ENCODE peak calls at places on chromosomes 13 and 19, in eight cellular contexts. X is right lobe of liver, U is endothelial cell of umbilical vein, O is H1, Y is tibial nerve, V is IMR-90, G is transverse colon, I is uterus. C is an unnamed sample.

GRCh38 chr13:75173457-75174356 is 308.3 kb downstream of the TBC1D4 start:
- DNase-seq in V (no peak), Y (no peak), X (peak), U (peak), G (no peak), O (no peak), I (no peak), C (no peak)

GRCh38 chr19:12946092-12946845 is 607 bp downstream of the RAD23A start:
- DNase-seq in V (peak), X (peak), I (peak), O (peak), U (peak), Y (no peak), G (peak), C (no peak)

GRCh38 chr19:31436121-31436776 is 87.0 kb upstream of the TSHZ3 start:
- DNase-seq in O (no peak), X (no peak), U (no peak), I (no peak), V (peak), Y (no peak), G (no peak), C (no peak)

GRCh38 chr13:68551701-68552522 is 1321.8 kb upstream of the PCDH9 start:
- DNase-seq in O (no peak), U (no peak), G (no peak), Y (no peak), X (no peak), V (no peak), I (no peak), C (no peak)

GRCh38 chr13:50991624-50992610 is 82.3 kb downstream of the RNASEH2B start:
- DNase-seq in G (no peak), U (no peak), Y (no peak), O (no peak), I (no peak), V (no peak), X (no peak), C (no peak)

GRCh38 chr13:99307648-99308339 is 595 bp upstream of the GPR183 start:
- DNase-seq in V (peak), Y (no peak), X (no peak), G (peak), U (peak), O (no peak), I (no peak), C (no peak)

GRCh38 chr19:46787331-46788100 is 878 bp downstream of the SLC1A5 start:
- DNase-seq in O (no peak), V (peak), U (peak), G (peak), I (peak), X (peak), Y (peak), C (no peak)

GRCh38 chr13:25455146-25455545 is 83.4 kb downstream of the ATP8A2 start:
- DNase-seq in G (no peak), I (no peak), O (no peak), Y (no peak), X (no peak), V (no peak), U (no peak), C (no peak)

DNA sequence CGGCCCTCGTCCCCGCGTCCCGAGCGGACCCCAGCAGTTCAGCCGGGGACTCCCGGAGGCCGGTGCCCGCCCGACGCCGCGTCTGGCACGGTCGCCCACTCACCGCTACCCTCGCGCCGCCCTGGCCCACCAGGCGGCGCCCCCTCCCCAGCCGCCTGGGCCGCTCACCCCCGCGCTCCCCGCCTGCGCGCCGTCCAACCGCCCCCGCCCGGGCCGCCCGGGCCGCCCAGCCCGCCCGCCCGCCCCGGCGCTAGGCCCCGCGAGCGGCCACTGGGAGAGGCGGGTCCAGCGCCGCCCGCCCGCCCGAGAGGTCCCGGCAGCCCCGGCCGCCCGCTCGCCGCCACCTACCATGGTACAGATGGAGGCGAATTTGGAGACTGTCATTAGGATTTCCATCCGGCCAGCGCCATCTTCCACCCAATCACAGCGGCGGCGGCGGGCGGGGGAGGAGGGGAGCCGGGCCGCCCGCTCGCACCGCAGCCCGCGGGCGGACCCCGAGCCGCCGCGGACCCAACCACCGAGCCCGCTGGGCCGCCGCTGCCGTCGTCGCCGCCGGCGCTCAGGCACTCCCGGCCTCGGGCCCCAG is at the start of gene USP12:
- DNase-seq in G (peak), V (peak), X (peak), O (no peak), Y (no peak), I (peak), U (peak), C (no peak)
- TF ChIP-seq CTCF in G (no peak), V (peak), X (no peak), O (no peak), Y (peak), I (peak), U (no peak), C (no peak)

GRCh38 chr19:54136864-54137113 is 773 bp upstream of the CNOT3 start:
- DNase-seq in Y (no peak), I (no peak), X (no peak), G (no peak), O (no peak), U (no peak), V (no peak), C (no peak)

GRCh38 chr19:54138777-54139256 is 1.3 kb downstream of the CNOT3 start:
- DNase-seq in O (no peak), G (no peak), X (no peak), U (no peak), I (no peak), Y (no peak), V (no peak), C (no peak)

GRCh38 chr19:54137913-54138776 is 583 bp downstream of the CNOT3 start:
- DNase-seq in X (no peak), V (no peak), Y (no peak), G (peak), O (no peak), I (no peak), U (no peak), C (no peak)

GRCh38 chr19:54136086-54136863 is 1.3 kb upstream of the CNOT3 start:
- DNase-seq in G (no peak), V (peak), X (no peak), I (no peak), U (no peak), Y (no peak), O (no peak), C (no peak)

GRCh38 chr19:54137114-54137912 is at the start of gene CNOT3:
- DNase-seq in Y (peak), X (peak), G (peak), I (peak), O (peak), U (peak), V (peak), C (peak)
- TF ChIP-seq POLR2A in Y (peak), X (peak), G (peak), I (peak), O (peak), U (peak), V (peak), C (no peak)

GRCh38 chr13:79990048-79990447 is 350.9 kb downstream of the SPRY2 start:
- DNase-seq in I (no peak), O (no peak), X (no peak), Y (no peak), G (no peak), U (no peak), V (peak), C (no peak)
- H3K27ac ChIP-seq in I (no peak), O (no peak), X (no peak), Y (no peak), G (peak), U (no peak), V (no peak), C (no peak)

DNA sequence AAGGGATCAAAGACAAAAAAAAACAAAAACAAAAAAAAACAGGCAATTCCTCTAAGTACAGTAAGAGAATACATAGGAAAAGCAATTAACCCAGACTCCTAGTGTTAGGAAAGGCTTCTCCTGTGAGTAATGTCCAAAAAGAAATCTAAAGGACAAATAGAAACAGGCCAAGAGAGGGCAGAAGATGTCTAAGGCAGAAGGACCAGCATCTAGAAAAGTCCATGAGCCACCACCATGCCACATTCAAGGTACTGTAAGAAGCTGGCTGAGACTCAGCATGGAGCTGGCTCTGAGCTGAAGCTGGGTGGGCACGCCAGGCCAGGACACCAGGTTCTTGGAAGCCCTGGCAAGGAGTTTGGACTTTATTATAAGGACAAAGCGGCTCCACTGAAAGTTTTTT is 118.1 kb upstream of the FRY start:
- DNase-seq in X (no peak), G (no peak), I (no peak), V (no peak), O (no peak), Y (no peak), U (no peak), C (no peak)
- TF ChIP-seq CTCF in X (no peak), G (no peak), I (no peak), V (no peak), O (no peak), Y (no peak), U (no peak), C (no peak)

GRCh38 chr13:42959615-42960014 is 32.4 kb downstream of the EPSTI1 start:
- DNase-seq in U (peak), G (no peak), I (no peak), X (no peak), O (no peak), V (no peak), Y (no peak), C (no peak)
- TF ChIP-seq POLR2A in U (no peak), G (no peak), I (no peak), X (no peak), O (no peak), V (no peak), Y (no peak), C (no peak)

GRCh38 chr19:8109890-8110662 is 39.3 kb downstream of the FBN3 start:
- DNase-seq in O (no peak), U (no peak), G (no peak), Y (no peak), V (no peak), I (no peak), X (no peak), C (no peak)

GRCh38 chr19:8110931-8111330 is 38.5 kb downstream of the FBN3 start:
- DNase-seq in I (no peak), X (no peak), V (no peak), G (no peak), O (no peak), U (no peak), Y (no peak), C (no peak)

GRCh38 chr19:8111376-8111775 is 38.0 kb downstream of the FBN3 start:
- DNase-seq in V (no peak), U (no peak), G (no peak), I (no peak), Y (no peak), X (no peak), O (no peak), C (no peak)

GRCh38 chr19:8115805-8116396 is 33.5 kb downstream of the FBN3 start:
- DNase-seq in U (no peak), G (no peak), X (no peak), V (no peak), I (no peak), Y (no peak), O (no peak), C (no peak)

DNA sequence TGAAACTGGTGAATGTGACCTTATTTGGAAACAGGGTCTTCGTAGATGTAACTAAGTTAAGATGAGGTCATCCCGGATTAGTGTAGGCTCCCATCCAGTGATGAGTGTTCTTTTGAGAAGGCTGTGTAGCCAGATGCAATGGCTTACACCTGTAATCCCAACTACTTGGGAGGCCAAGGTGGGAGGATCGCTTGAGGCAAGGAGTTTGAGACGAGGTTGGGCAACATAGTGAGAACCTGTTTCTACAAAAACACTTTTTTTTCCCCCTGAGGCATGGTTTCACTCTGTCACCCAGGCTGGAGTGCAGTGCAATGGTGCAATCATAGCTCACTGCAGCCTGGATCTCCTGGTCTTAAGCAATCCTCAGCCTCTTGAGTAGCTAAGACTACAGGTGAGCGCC is 36.4 kb downstream of the FBN3 start:
- DNase-seq in O (no peak), X (peak), U (no peak), G (no peak), I (no peak), V (no peak), Y (no peak), C (no peak)
- H3K27ac ChIP-seq in O (no peak), X (no peak), U (no peak), G (no peak), I (no peak), V (no peak), Y (no peak), C (no peak)

GRCh38 chr13:109764474-109765292 is 21.7 kb downstream of the IRS2 start:
- DNase-seq in Y (no peak), V (peak), U (no peak), X (no peak), O (no peak), I (no peak), G (no peak), C (no peak)
- TF ChIP-seq CTCF in Y (peak), V (peak), U (no peak), X (no peak), O (peak), I (no peak), G (no peak), C (no peak)

DNA sequence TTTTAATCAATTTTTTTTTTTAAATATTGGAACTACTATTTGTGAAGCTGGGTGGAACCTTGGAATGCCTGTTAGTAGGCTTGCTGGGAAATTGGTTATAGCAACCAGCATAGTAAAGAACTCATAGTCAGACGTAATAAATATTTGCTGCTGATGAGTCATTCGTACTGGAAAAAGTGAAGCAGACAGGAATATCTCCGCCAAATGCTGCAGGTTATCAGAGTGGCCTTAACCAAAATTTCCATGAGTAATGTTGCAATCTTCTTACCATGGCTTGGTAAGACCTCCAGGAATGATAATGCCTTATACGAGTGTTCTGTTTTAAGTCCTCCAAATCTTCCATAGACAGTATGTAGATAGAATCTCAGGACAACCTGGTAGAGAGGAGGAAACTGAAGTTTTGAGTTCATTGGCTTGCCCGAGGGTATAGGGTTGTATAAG is 34.2 kb downstream of the MBNL2 start:
- DNase-seq in X (no peak), I (peak), G (no peak), U (peak), O (no peak), V (peak), Y (no peak), C (no peak)
- TF ChIP-seq POLR2A in X (peak), I (no peak), G (no peak), U (no peak), O (no peak), V (peak), Y (no peak), C (no peak)

DNA sequence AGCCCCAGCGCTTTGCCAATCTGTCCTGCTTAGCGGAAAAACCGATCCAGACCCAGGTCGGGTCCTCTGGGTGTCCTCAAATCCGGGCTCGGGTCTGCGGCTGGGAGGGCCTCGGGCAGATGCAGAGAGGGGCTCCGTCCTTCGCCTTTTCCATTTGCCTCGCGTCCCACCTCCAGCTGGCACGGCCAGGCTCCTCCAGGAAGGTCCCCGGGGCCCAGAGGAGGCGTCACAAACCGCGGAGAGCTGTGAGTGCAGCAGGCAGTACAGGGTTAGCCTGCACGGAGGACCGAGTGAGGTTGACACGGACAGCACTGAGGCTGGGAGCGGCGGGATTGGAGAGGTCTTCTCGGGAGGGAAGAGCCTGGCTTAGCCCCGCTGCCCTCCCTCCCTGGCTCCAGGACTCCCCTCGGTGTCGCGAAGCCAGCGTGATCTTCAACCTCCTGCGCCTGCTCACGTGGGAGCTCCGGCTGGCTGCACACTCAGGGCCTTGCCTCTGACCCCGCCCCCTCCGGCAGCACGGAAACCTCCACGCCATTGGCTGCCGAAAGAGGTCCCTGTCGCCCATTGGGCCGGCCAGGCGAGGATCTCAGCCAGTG is 2.8 kb upstream of the IFNL2 start:
- DNase-seq in V (no peak), U (no peak), Y (no peak), X (no peak), I (no peak), G (no peak), O (no peak), C (no peak)
- H3K27ac ChIP-seq in V (no peak), U (no peak), Y (no peak), X (no peak), I (no peak), G (no peak), O (no peak), C (no peak)